ENCODE peak calls at places on chromosomes 11 and 22, in ten cellular contexts. One of them, this sample, is unnamed.

GRCh38 chr11:27116684-27117083 is 76.1 kb downstream of the BBOX1 start:
- DNase-seq in HuH-7.5: no peak
- DNase-seq in A549: no peak
- DNase-seq in iPS DF 6.9: no peak
- DNase-seq in HEK293T: peak
- DNase-seq in NT2/D1: no peak
- DNase-seq in transverse colon: no peak
- DNase-seq in adipocyte: peak
- DNase-seq in GM12865: no peak
- DNase-seq in HTR-8/SVneo: no peak
- DNase-seq in this sample: no peak

GRCh38 chr22:35476341-35476740 is 64.3 kb upstream of the RASD2 start:
- DNase-seq in HuH-7.5: no peak
- DNase-seq in A549: no peak
- DNase-seq in iPS DF 6.9: no peak
- DNase-seq in HEK293T: no peak
- DNase-seq in NT2/D1: no peak
- DNase-seq in transverse colon: no peak
- DNase-seq in adipocyte: peak
- DNase-seq in GM12865: no peak
- DNase-seq in HTR-8/SVneo: peak
- DNase-seq in this sample: no peak

GRCh38 chr11:617248-617911 is 1.6 kb upstream of the IRF7 start:
- DNase-seq in HuH-7.5: no peak
- DNase-seq in A549: no peak
- DNase-seq in iPS DF 6.9: no peak
- DNase-seq in HEK293T: no peak
- DNase-seq in NT2/D1: no peak
- DNase-seq in transverse colon: no peak
- DNase-seq in adipocyte: no peak
- DNase-seq in GM12865: no peak
- DNase-seq in HTR-8/SVneo: no peak
- DNase-seq in this sample: no peak

GRCh38 chr11:96339704-96340554 is 3.1 kb downstream of the MAML2 start:
- DNase-seq in HuH-7.5: no peak
- DNase-seq in A549: no peak
- DNase-seq in iPS DF 6.9: no peak
- DNase-seq in HEK293T: no peak
- DNase-seq in NT2/D1: no peak
- DNase-seq in transverse colon: no peak
- DNase-seq in adipocyte: no peak
- DNase-seq in GM12865: peak
- DNase-seq in HTR-8/SVneo: no peak
- DNase-seq in this sample: no peak

GRCh38 chr11:93775289-93775688 is 8.8 kb upstream of the MED17 start:
- DNase-seq in HuH-7.5: no peak
- DNase-seq in A549: no peak
- DNase-seq in iPS DF 6.9: no peak
- DNase-seq in HEK293T: peak
- DNase-seq in NT2/D1: no peak
- DNase-seq in transverse colon: no peak
- DNase-seq in adipocyte: no peak
- DNase-seq in GM12865: no peak
- DNase-seq in HTR-8/SVneo: no peak
- DNase-seq in this sample: no peak

GRCh38 chr11:79043726-79044125 is 397.1 kb downstream of the TENM4 start:
- DNase-seq in HuH-7.5: no peak
- DNase-seq in A549: no peak
- DNase-seq in iPS DF 6.9: no peak
- DNase-seq in HEK293T: no peak
- DNase-seq in NT2/D1: no peak
- DNase-seq in transverse colon: no peak
- DNase-seq in adipocyte: no peak
- DNase-seq in GM12865: no peak
- DNase-seq in HTR-8/SVneo: no peak
- DNase-seq in this sample: no peak

GRCh38 chr11:40877256-40877655 is 582.2 kb downstream of the LRRC4C start:
- DNase-seq in HuH-7.5: no peak
- DNase-seq in A549: no peak
- DNase-seq in iPS DF 6.9: no peak
- DNase-seq in HEK293T: no peak
- DNase-seq in NT2/D1: no peak
- DNase-seq in transverse colon: no peak
- DNase-seq in adipocyte: no peak
- DNase-seq in GM12865: no peak
- DNase-seq in HTR-8/SVneo: no peak
- DNase-seq in this sample: no peak

GRCh38 chr11:86559311-86559945 is 113.0 kb downstream of the ME3 start:
- DNase-seq in HuH-7.5: no peak
- DNase-seq in A549: no peak
- DNase-seq in iPS DF 6.9: no peak
- DNase-seq in HEK293T: no peak
- DNase-seq in NT2/D1: no peak
- DNase-seq in transverse colon: no peak
- DNase-seq in adipocyte: peak
- DNase-seq in GM12865: no peak
- DNase-seq in HTR-8/SVneo: peak
- DNase-seq in this sample: no peak

GRCh38 chr22:46025225-46025972 is 48.4 kb upstream of the WNT7B start:
- DNase-seq in HuH-7.5: no peak
- DNase-seq in A549: no peak
- DNase-seq in iPS DF 6.9: no peak
- DNase-seq in HEK293T: no peak
- DNase-seq in NT2/D1: no peak
- DNase-seq in transverse colon: no peak
- DNase-seq in adipocyte: no peak
- DNase-seq in GM12865: no peak
- DNase-seq in HTR-8/SVneo: no peak
- DNase-seq in this sample: no peak

GRCh38 chr11:28815110-28815509 is 706.9 kb downstream of the METTL15 start:
- DNase-seq in HuH-7.5: no peak
- DNase-seq in A549: no peak
- DNase-seq in iPS DF 6.9: no peak
- DNase-seq in HEK293T: no peak
- DNase-seq in NT2/D1: no peak
- DNase-seq in transverse colon: no peak
- DNase-seq in adipocyte: no peak
- DNase-seq in GM12865: no peak
- DNase-seq in HTR-8/SVneo: no peak
- DNase-seq in this sample: no peak

GRCh38 chr22:37594237-37594636 is 14.3 kb upstream of the LGALS2 start:
- DNase-seq in HuH-7.5: no peak
- DNase-seq in A549: no peak
- DNase-seq in iPS DF 6.9: no peak
- DNase-seq in HEK293T: no peak
- DNase-seq in NT2/D1: no peak
- DNase-seq in transverse colon: no peak
- DNase-seq in adipocyte: no peak
- DNase-seq in GM12865: no peak
- DNase-seq in HTR-8/SVneo: no peak
- DNase-seq in this sample: no peak

GRCh38 chr22:22681221-22681739 is 36.9 kb downstream of the GGTLC2 start:
- DNase-seq in HuH-7.5: no peak
- DNase-seq in A549: no peak
- DNase-seq in iPS DF 6.9: no peak
- DNase-seq in HEK293T: no peak
- DNase-seq in NT2/D1: no peak
- DNase-seq in transverse colon: no peak
- DNase-seq in adipocyte: peak
- DNase-seq in GM12865: no peak
- DNase-seq in HTR-8/SVneo: no peak
- DNase-seq in this sample: no peak

GRCh38 chr11:120290945-120291344 is 34.2 kb upstream of the TLCD5 start:
- DNase-seq in HuH-7.5: no peak
- DNase-seq in A549: no peak
- DNase-seq in iPS DF 6.9: no peak
- DNase-seq in HEK293T: no peak
- DNase-seq in NT2/D1: no peak
- DNase-seq in transverse colon: no peak
- DNase-seq in adipocyte: no peak
- DNase-seq in GM12865: no peak
- DNase-seq in HTR-8/SVneo: no peak
- DNase-seq in this sample: no peak

GRCh38 chr22:46463435-46464227 is 73.8 kb downstream of the CELSR1 start:
- DNase-seq in HuH-7.5: no peak
- DNase-seq in A549: no peak
- DNase-seq in iPS DF 6.9: no peak
- DNase-seq in HEK293T: no peak
- DNase-seq in NT2/D1: no peak
- DNase-seq in transverse colon: no peak
- DNase-seq in adipocyte: no peak
- DNase-seq in GM12865: no peak
- DNase-seq in HTR-8/SVneo: no peak
- DNase-seq in this sample: no peak

GRCh38 chr11:119614227-119615002 is 114.6 kb downstream of the NECTIN1 start:
- DNase-seq in HuH-7.5: no peak
- DNase-seq in A549: no peak
- DNase-seq in iPS DF 6.9: no peak
- DNase-seq in HEK293T: no peak
- DNase-seq in NT2/D1: peak
- DNase-seq in transverse colon: no peak
- DNase-seq in adipocyte: no peak
- DNase-seq in GM12865: no peak
- DNase-seq in HTR-8/SVneo: no peak
- DNase-seq in this sample: no peak

GRCh38 chr22:32969502-32969901 is 88.7 kb downstream of the SYN3 start:
- DNase-seq in HuH-7.5: no peak
- DNase-seq in A549: no peak
- DNase-seq in iPS DF 6.9: no peak
- DNase-seq in HEK293T: no peak
- DNase-seq in NT2/D1: no peak
- DNase-seq in transverse colon: no peak
- DNase-seq in adipocyte: no peak
- DNase-seq in GM12865: no peak
- DNase-seq in HTR-8/SVneo: no peak
- DNase-seq in this sample: no peak